ENCODE peak calls at places on chromosomes 5 and 9, in six cellular contexts. D is fibroblast of pulmonary artery, Q is prostate gland, U is AG10803, H is bronchial epithelial cell, B is tibial artery. O is an unnamed sample.

GRCh38 chr9:105415344-105415980 is 32.4 kb upstream of the FSD1L start:
- DNase-seq in D (peak), Q (peak), U (peak), H (peak), B (peak), O (no peak)

GRCh38 chr9:87492642-87493041 is 5.0 kb upstream of the DAPK1 start:
- DNase-seq in D (no peak), Q (no peak), U (no peak), H (no peak), B (no peak), O (no peak)

GRCh38 chr5:148725675-148726074 is 71.3 kb upstream of the HTR4 start:
- DNase-seq in D (no peak), Q (no peak), U (no peak), H (no peak), B (no peak), O (no peak)

GRCh38 chr5:120605325-120606079 is 141.4 kb downstream of the PRR16 start:
- DNase-seq in D (no peak), Q (no peak), U (peak), H (no peak), B (no peak), O (peak)

GRCh38 chr9:134146774-134147493 is 11.1 kb downstream of the WDR5 start:
- DNase-seq in D (no peak), Q (peak), U (no peak), H (peak), B (no peak), O (no peak)

GRCh38 chr9:19934301-19934868 is 145.5 kb upstream of the SLC24A2 start:
- DNase-seq in D (peak), Q (no peak), U (peak), H (peak), B (peak), O (peak)

GRCh38 chr9:93391898-93392297 is 59.6 kb upstream of the FAM120A start:
- DNase-seq in D (no peak), Q (no peak), U (no peak), H (no peak), B (no peak), O (no peak)

GRCh38 chr9:97808972-97809371 is 44.1 kb upstream of the FOXE1 start:
- DNase-seq in D (peak), Q (no peak), U (no peak), H (peak), B (no peak), O (no peak)

GRCh38 chr9:113164536-113165300 is 13.9 kb downstream of the SLC31A2 start:
- DNase-seq in D (peak), Q (no peak), U (peak), H (no peak), B (peak), O (peak)

GRCh38 chr9:93827545-93828330 is 127.4 kb downstream of the BARX1 start:
- DNase-seq in D (peak), Q (no peak), U (peak), H (peak), B (no peak), O (peak)

GRCh38 chr5:132839426-132840301 is 9.2 kb upstream of the SHROOM1 start:
- DNase-seq in D (peak), Q (peak), U (peak), H (peak), B (no peak), O (peak)

GRCh38 chr5:33537240-33537639 is 96.5 kb downstream of the TARS1 start:
- DNase-seq in D (no peak), Q (no peak), U (no peak), H (no peak), B (no peak), O (no peak)

GRCh38 chr5:57495688-57496087 is 13.1 kb upstream of the ACTBL2 start:
- DNase-seq in D (no peak), Q (no peak), U (no peak), H (no peak), B (no peak), O (no peak)

GRCh38 chr5:177094224-177095087 is 7.7 kb downstream of the FGFR4 start:
- DNase-seq in D (peak), Q (no peak), U (peak), H (no peak), B (no peak), O (no peak)

GRCh38 chr9:130319944-130320696 is 54.6 kb downstream of the HMCN2 start:
- DNase-seq in D (no peak), Q (no peak), U (no peak), H (no peak), B (no peak), O (no peak)

GRCh38 chr5:164876793-164877192 is 1371.4 kb downstream of the MAT2B start:
- DNase-seq in D (no peak), Q (no peak), U (no peak), H (no peak), B (no peak), O (no peak)

GRCh38 chr5:113293613-113294340 is 141.0 kb downstream of the TSSK1B start:
- DNase-seq in D (peak), Q (peak), U (peak), H (peak), B (no peak), O (no peak)

GRCh38 chr5:119315516-119315949 is 40.3 kb upstream of the TNFAIP8 start:
- DNase-seq in D (peak), Q (no peak), U (peak), H (peak), B (no peak), O (no peak)
- TF ChIP-seq CTCF in D (peak), Q (no peak), U (peak), H (peak), B (no peak), O (peak)

GRCh38 chr9:129007035-129007765 is 20.9 kb downstream of the SH3GLB2 start:
- DNase-seq in D (no peak), Q (no peak), U (no peak), H (no peak), B (peak), O (no peak)
- TF ChIP-seq CTCF in D (no peak), Q (no peak), U (no peak), H (no peak), B (no peak), O (peak)

GRCh38 chr5:122776143-122776542 is 1.3 kb downstream of the SNX2 start:
- DNase-seq in D (no peak), Q (no peak), U (no peak), H (no peak), B (no peak), O (no peak)

GRCh38 chr5:122775713-122776084 is 819 bp downstream of the SNX2 start:
- DNase-seq in D (peak), Q (no peak), U (peak), H (peak), B (no peak), O (peak)

GRCh38 chr5:122774519-122774860 is 390 bp upstream of the SNX2 start:
- DNase-seq in D (no peak), Q (no peak), U (no peak), H (no peak), B (no peak), O (no peak)

GRCh38 chr5:122773615-122774014 is 1.3 kb upstream of the SNX2 start:
- DNase-seq in D (peak), Q (no peak), U (peak), H (no peak), B (no peak), O (no peak)

DNA sequence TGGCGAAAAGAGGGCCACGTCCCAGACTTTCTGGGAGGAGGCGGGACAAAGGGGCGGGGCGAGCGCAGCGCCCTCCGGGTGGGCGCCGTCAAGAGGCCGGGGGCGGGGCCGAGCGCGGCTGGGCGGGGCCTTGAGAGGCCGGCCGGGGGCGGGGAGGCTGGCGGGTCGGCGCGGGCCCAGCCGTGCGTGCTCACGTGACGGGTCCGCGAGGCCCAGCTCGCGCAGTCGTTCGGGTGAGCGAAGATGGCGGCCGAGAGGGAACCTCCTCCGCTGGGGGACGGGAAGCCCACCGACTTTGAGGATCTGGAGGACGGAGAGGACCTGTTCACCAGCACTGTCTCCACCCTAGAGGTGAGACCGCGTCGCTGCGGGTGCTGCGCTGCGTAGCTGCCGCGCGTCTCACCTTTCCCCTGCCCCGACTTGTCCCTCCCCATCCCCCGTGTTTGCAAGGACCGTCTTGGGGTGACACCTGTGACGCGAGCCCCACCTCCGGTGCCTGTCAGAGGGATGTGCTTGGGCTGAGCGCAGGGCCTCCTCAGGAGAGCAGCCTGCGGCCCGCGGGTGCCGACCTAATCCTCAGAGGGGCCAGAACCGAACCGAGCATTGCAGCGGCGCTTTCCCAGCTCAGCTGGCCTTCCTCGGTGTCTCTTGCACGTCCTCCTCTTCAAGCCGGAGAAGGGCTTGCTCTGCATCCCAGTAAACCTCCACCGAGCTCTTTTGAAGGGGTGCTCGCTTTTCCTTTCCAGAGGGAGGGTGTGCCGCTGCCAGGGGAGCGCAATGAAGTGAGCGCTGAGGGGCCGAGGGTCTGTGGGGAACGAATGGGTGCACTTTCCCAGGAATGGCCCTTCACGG is at the start of gene SNX2:
- DNase-seq in D (peak), Q (peak), U (peak), H (peak), B (peak), O (peak)
- TF ChIP-seq CTCF in D (no peak), Q (no peak), U (peak), H (peak), B (peak), O (peak)

GRCh38 chr9:96651626-96652025 is 3.5 kb downstream of the PRXL2C start:
- DNase-seq in D (peak), Q (no peak), U (no peak), H (peak), B (no peak), O (peak)
- TF ChIP-seq CTCF in D (peak), Q (no peak), U (peak), H (peak), B (no peak), O (peak)